ENCODE peak calls at places on chromosome 16, in nine cellular contexts. K is GM12878, A is ovary, B is HepG2, D is A549, G is esophagus muscularis mucosa, Z is H1, F is sigmoid colon, S is K562. T is an unnamed sample.

GRCh38 chr16:66905633-66906539 is 12.8 kb downstream of the CDH16 start:
- DNase-seq in Z (no peak), D (no peak), G (no peak), S (peak), B (peak), K (no peak), F (no peak), A (peak), T (no peak)

GRCh38 chr16:30637952-30638351 is 12.8 kb upstream of the PRR14 start:
- DNase-seq in F (no peak), A (no peak), Z (no peak), S (peak), B (peak), K (no peak), D (peak), G (no peak), T (no peak)

GRCh38 chr16:84339316-84339715 is 29.0 kb upstream of the ATP2C2 start:
- DNase-seq in S (no peak), B (no peak), Z (no peak), G (no peak), A (no peak), D (no peak), F (no peak), K (no peak), T (no peak)

GRCh38 chr16:69563605-69564580 is 1.9 kb upstream of the NFAT5 start:
- DNase-seq in A (no peak), K (peak), G (no peak), D (peak), B (peak), F (no peak), S (peak), Z (peak), T (no peak)

GRCh38 chr16:12170103-12171025 is 193.8 kb downstream of the SNX29 start:
- DNase-seq in A (no peak), G (no peak), Z (no peak), K (no peak), F (no peak), B (no peak), S (no peak), D (no peak), T (no peak)

GRCh38 chr16:57797526-57798266 is 4.6 kb downstream of the KIFC3 start:
- DNase-seq in B (peak), D (peak), A (no peak), S (no peak), Z (peak), G (no peak), F (no peak), K (no peak), T (no peak)

GRCh38 chr16:67415872-67416793 is at the start of gene ZDHHC1:
- DNase-seq in D (peak), Z (peak), B (no peak), S (peak), A (peak), K (no peak), G (no peak), F (peak), T (no peak)

GRCh38 chr16:24643489-24643888 is 86.0 kb upstream of the TNRC6A start:
- DNase-seq in D (no peak), B (no peak), A (no peak), Z (no peak), S (no peak), K (no peak), G (no peak), F (no peak), T (no peak)

DNA sequence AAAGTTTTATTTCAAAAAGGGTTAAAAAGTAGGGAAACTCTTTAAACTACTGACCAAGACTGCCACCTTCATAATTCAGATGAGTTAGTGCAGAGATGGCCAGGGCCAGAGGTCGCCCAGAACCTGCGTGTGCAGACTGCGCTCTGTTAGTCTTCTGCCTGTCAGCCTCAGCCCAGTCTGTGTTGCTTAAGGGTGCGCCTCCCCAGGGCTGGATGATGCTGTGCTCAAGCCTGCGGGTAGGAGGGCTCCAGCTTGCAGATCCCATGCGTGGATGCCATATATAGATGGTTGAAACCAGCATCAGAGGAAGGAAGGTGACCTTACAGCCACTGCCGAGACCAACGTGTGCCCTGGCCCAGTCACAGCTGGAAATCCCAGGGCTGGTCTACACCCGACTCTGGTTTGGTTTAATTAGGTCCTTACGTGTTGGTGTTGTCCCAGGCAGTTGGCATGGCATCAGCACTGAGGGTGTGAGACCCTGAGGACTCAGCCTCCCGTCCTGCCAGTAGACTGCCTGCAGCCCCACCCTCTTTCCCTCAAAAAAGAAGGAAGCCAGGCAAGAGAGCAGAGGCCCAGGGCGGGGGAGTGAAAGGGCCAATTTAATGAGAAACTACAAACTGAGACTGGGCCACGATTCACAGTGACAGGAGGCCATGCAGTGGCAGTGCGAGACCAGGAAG is 27.7 kb downstream of the CDIP1 start:
- DNase-seq in G (no peak), S (no peak), F (no peak), B (no peak), K (no peak), D (no peak), Z (no peak), A (no peak), T (no peak)
- TF ChIP-seq EP300 in G (no peak), S (no peak), F (no peak), B (no peak), K (no peak), D (no peak), Z (no peak), A (no peak), T (no peak)

DNA sequence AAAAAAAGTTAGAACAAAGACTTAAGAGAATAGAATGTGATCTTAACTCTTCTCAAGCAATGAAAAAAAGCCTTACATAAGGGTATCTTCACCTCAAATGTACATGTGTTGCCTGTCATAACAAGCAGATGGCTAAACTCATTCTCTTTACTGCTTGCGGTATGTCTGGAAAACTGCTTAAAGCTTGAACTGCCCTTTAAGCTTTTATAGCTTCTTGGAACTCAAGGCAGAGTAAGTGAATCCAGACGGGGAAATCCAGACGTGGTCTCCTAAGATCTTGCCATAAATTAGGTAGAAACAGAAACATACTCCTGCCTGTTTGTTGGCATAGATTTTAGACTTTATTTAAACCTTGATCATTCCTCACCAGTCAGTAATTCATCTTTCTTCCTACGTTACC is 19.6 kb downstream of the CLUAP1 start:
- DNase-seq in B (no peak), K (no peak), A (no peak), D (no peak), S (no peak), G (no peak), Z (no peak), F (peak), T (no peak)
- TF ChIP-seq EP300 in B (no peak), K (no peak), A (no peak), D (no peak), S (no peak), G (no peak), Z (no peak), F (peak), T (no peak)

GRCh38 chr16:23235176-23235575 is 52.6 kb downstream of the SCNN1G start:
- DNase-seq in Z (no peak), B (no peak), K (no peak), S (no peak), D (no peak), F (no peak), A (no peak), G (no peak), T (no peak)
- TF ChIP-seq EP300 in Z (no peak), B (no peak), K (no peak), S (no peak), D (no peak), F (no peak), A (no peak), G (no peak), T (no peak)

DNA sequence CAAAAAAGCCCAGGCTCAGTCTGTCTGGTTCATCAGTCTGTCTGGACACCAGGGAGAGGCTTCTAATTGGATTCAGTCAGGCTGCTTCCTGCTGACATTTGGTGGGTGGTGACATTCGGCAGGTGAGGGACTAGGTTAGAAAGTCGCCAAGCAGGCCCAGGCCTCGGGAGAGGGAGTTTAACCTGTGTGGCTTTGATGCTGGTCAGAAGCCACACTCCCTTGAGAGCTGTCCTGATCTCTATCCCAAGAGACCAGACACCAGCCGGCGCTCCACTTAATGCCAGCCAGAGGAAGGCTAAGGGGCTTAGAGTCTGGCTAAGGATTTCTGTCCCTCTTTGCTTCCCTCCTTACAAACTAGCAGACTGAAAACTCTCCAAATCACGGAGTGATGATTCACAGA is 135.0 kb downstream of the GSG1L start:
- DNase-seq in G (no peak), B (no peak), Z (no peak), A (no peak), S (no peak), F (no peak), K (no peak), D (no peak), T (no peak)
- TF ChIP-seq EP300 in G (no peak), B (no peak), Z (no peak), A (no peak), S (no peak), F (no peak), K (no peak), D (no peak), T (no peak)

GRCh38 chr16:56279132-56279531 is 87.8 kb downstream of the GNAO1 start:
- DNase-seq in D (no peak), K (no peak), G (no peak), A (no peak), F (no peak), Z (no peak), B (no peak), S (peak), T (no peak)
- TF ChIP-seq EP300 in D (no peak), K (no peak), G (no peak), A (no peak), F (no peak), Z (no peak), B (no peak), S (no peak), T (no peak)

DNA sequence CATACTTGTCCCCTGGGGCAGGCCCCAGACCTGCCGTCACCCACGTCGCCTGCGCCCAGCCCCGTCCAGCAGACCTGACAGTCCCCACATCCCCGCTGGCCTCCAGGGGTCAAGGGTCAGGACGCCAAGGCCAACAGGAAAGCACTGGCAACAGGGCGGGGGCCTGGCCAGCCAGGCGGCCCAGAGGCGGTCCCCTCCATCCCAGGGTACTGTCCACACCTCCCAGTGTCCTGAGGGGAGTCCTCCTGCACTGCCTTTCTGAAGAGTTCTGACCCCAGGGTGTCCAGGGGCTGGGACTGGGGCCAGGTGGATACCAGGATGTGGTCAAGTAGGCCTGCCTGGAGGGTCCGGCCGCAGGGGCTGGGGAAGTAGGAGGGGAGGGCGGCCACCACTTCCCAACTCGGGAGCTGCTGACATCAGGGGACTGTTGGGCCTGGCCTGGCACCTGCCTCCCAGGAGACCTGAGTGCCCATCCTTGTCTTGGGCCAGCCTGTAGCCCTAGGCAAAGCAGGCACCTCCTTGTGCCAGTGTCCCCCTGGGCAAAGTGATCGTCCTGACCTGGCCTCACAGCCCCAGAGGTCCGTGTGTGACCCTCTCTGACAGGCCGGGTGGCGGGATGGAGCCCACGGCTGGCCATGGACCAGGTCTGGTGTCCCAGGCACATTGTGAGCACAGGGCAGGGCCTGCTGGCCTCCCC is 6.7 kb upstream of the AXIN1 start:
- DNase-seq in F (peak), S (no peak), B (peak), D (no peak), Z (no peak), G (no peak), K (no peak), A (no peak), T (no peak)
- TF ChIP-seq EP300 in F (no peak), S (no peak), B (no peak), D (no peak), Z (no peak), G (no peak), K (no peak), A (no peak), T (no peak)

GRCh38 chr16:54239441-54239840 is 47.1 kb downstream of the IRX3 start:
- DNase-seq in G (no peak), D (no peak), A (peak), Z (no peak), K (no peak), F (no peak), B (no peak), S (no peak), T (peak)
- TF ChIP-seq EP300 in G (no peak), D (no peak), A (no peak), Z (no peak), K (no peak), F (no peak), B (no peak), S (no peak), T (no peak)

GRCh38 chr16:51497541-51498211 is 346.6 kb upstream of the SALL1 start:
- DNase-seq in G (no peak), K (no peak), Z (no peak), S (no peak), B (no peak), A (no peak), D (no peak), F (no peak), T (no peak)
- TF ChIP-seq EP300 in G (no peak), K (no peak), Z (no peak), S (no peak), B (no peak), A (no peak), D (no peak), F (no peak), T (no peak)